ENCODE peak calls at places on chromosome 11, in eight cellular contexts. One of them, this sample, is unnamed.

GRCh38 chr11:69630009-69630870 is 10.7 kb upstream of the CCND1 start:
- DNase-seq in Caco-2: peak
- DNase-seq in cardiac fibroblast: peak
- DNase-seq in PC-9: peak
- DNase-seq in upper lobe of right lung: no peak
- DNase-seq in lower leg skin: peak
- DNase-seq in A549: peak
- DNase-seq in GM06990: no peak
- DNase-seq in this sample: no peak

GRCh38 chr11:123451183-123451907 is 21.3 kb downstream of the GRAMD1B start:
- DNase-seq in lower leg skin: no peak
- DNase-seq in PC-9: no peak
- DNase-seq in GM06990: peak
- DNase-seq in A549: no peak
- DNase-seq in upper lobe of right lung: no peak
- DNase-seq in Caco-2: no peak
- DNase-seq in cardiac fibroblast: no peak
- DNase-seq in this sample: no peak

GRCh38 chr11:129315781-129316579 is 59.7 kb upstream of the BARX2 start:
- DNase-seq in GM06990: no peak
- DNase-seq in A549: no peak
- DNase-seq in upper lobe of right lung: peak
- DNase-seq in cardiac fibroblast: no peak
- DNase-seq in PC-9: peak
- DNase-seq in Caco-2: peak
- DNase-seq in lower leg skin: peak
- DNase-seq in this sample: no peak

GRCh38 chr11:77182542-77183420 is 54.7 kb downstream of the MYO7A start:
- DNase-seq in upper lobe of right lung: no peak
- DNase-seq in GM06990: no peak
- DNase-seq in Caco-2: no peak
- DNase-seq in PC-9: no peak
- DNase-seq in A549: no peak
- DNase-seq in cardiac fibroblast: no peak
- DNase-seq in lower leg skin: no peak
- DNase-seq in this sample: no peak

GRCh38 chr11:130148927-130149326 is 10.7 kb upstream of the ST14 start:
- DNase-seq in upper lobe of right lung: no peak
- DNase-seq in lower leg skin: no peak
- DNase-seq in cardiac fibroblast: no peak
- DNase-seq in PC-9: no peak
- DNase-seq in GM06990: no peak
- DNase-seq in A549: no peak
- DNase-seq in Caco-2: no peak
- DNase-seq in this sample: no peak

GRCh38 chr11:47797633-47798032 is 30.5 kb upstream of the FNBP4 start:
- DNase-seq in GM06990: no peak
- DNase-seq in PC-9: no peak
- DNase-seq in Caco-2: no peak
- DNase-seq in cardiac fibroblast: peak
- DNase-seq in lower leg skin: no peak
- DNase-seq in A549: no peak
- DNase-seq in upper lobe of right lung: no peak
- DNase-seq in this sample: no peak

GRCh38 chr11:129894281-129895125 is 875 bp downstream of the NFRKB start:
- DNase-seq in PC-9: no peak
- DNase-seq in upper lobe of right lung: no peak
- DNase-seq in cardiac fibroblast: peak
- DNase-seq in Caco-2: no peak
- DNase-seq in GM06990: no peak
- DNase-seq in A549: no peak
- DNase-seq in lower leg skin: no peak
- DNase-seq in this sample: no peak

GRCh38 chr11:123357990-123358827 is 71.9 kb upstream of the GRAMD1B start:
- DNase-seq in cardiac fibroblast: peak
- DNase-seq in lower leg skin: no peak
- DNase-seq in upper lobe of right lung: no peak
- DNase-seq in A549: peak
- DNase-seq in Caco-2: no peak
- DNase-seq in GM06990: peak
- DNase-seq in PC-9: no peak
- DNase-seq in this sample: no peak

GRCh38 chr11:125387991-125388390 is 108.1 kb downstream of the FEZ1 start:
- DNase-seq in GM06990: no peak
- DNase-seq in PC-9: no peak
- DNase-seq in A549: no peak
- DNase-seq in Caco-2: no peak
- DNase-seq in cardiac fibroblast: no peak
- DNase-seq in upper lobe of right lung: no peak
- DNase-seq in lower leg skin: no peak
- DNase-seq in this sample: no peak

GRCh38 chr11:68048681-68049508 is 10.1 kb downstream of the TCIRG1 start:
- DNase-seq in GM06990: no peak
- DNase-seq in Caco-2: no peak
- DNase-seq in lower leg skin: no peak
- DNase-seq in A549: no peak
- DNase-seq in upper lobe of right lung: peak
- DNase-seq in cardiac fibroblast: no peak
- DNase-seq in PC-9: no peak
- DNase-seq in this sample: no peak

GRCh38 chr11:61480936-61481335 is 27.6 kb upstream of the LRRC10B start:
- DNase-seq in lower leg skin: no peak
- DNase-seq in GM06990: no peak
- DNase-seq in Caco-2: peak
- DNase-seq in cardiac fibroblast: peak
- DNase-seq in upper lobe of right lung: no peak
- DNase-seq in PC-9: peak
- DNase-seq in A549: peak
- DNase-seq in this sample: no peak

GRCh38 chr11:6611092-6612007 is 666 bp downstream of the TAF10 start:
- DNase-seq in A549: no peak
- DNase-seq in Caco-2: no peak
- DNase-seq in upper lobe of right lung: no peak
- DNase-seq in cardiac fibroblast: peak
- DNase-seq in PC-9: no peak
- DNase-seq in lower leg skin: peak
- DNase-seq in GM06990: peak
- DNase-seq in this sample: no peak

GRCh38 chr11:11982975-11983374 is 25.5 kb downstream of the DKK3 start:
- DNase-seq in A549: no peak
- DNase-seq in GM06990: no peak
- DNase-seq in PC-9: no peak
- DNase-seq in Caco-2: no peak
- DNase-seq in cardiac fibroblast: peak
- DNase-seq in upper lobe of right lung: no peak
- DNase-seq in lower leg skin: no peak
- DNase-seq in this sample: no peak

GRCh38 chr11:12114487-12115033 is 4.2 kb downstream of the MICAL2 start:
- DNase-seq in A549: no peak
- DNase-seq in Caco-2: peak
- DNase-seq in PC-9: no peak
- DNase-seq in GM06990: no peak
- DNase-seq in upper lobe of right lung: no peak
- DNase-seq in lower leg skin: no peak
- DNase-seq in cardiac fibroblast: peak
- DNase-seq in this sample: no peak

GRCh38 chr11:130522284-130522961 is 74.0 kb downstream of the ADAMTS15 start:
- DNase-seq in A549: peak
- DNase-seq in lower leg skin: peak
- DNase-seq in Caco-2: peak
- DNase-seq in GM06990: no peak
- DNase-seq in cardiac fibroblast: peak
- DNase-seq in upper lobe of right lung: peak
- DNase-seq in PC-9: peak
- DNase-seq in this sample: peak

GRCh38 chr11:40280161-40281054 is 1179.0 kb downstream of the LRRC4C start:
- DNase-seq in GM06990: no peak
- DNase-seq in upper lobe of right lung: no peak
- DNase-seq in A549: no peak
- DNase-seq in lower leg skin: no peak
- DNase-seq in Caco-2: no peak
- DNase-seq in PC-9: no peak
- DNase-seq in cardiac fibroblast: no peak
- DNase-seq in this sample: peak

GRCh38 chr11:6418199-6418957 is 516 bp downstream of the APBB1 start:
- DNase-seq in lower leg skin: no peak
- DNase-seq in GM06990: no peak
- DNase-seq in cardiac fibroblast: no peak
- DNase-seq in A549: no peak
- DNase-seq in PC-9: no peak
- DNase-seq in upper lobe of right lung: no peak
- DNase-seq in Caco-2: no peak
- DNase-seq in this sample: no peak

GRCh38 chr11:133306019-133306418 is 226.3 kb downstream of the OPCML start:
- DNase-seq in A549: no peak
- DNase-seq in Caco-2: peak
- DNase-seq in GM06990: no peak
- DNase-seq in upper lobe of right lung: no peak
- DNase-seq in PC-9: no peak
- DNase-seq in cardiac fibroblast: no peak
- DNase-seq in lower leg skin: no peak
- DNase-seq in this sample: no peak

GRCh38 chr11:2587976-2588748 is 111.6 kb downstream of the KCNQ1OT1 start:
- DNase-seq in Caco-2: no peak
- DNase-seq in A549: no peak
- DNase-seq in PC-9: no peak
- DNase-seq in lower leg skin: peak
- DNase-seq in cardiac fibroblast: no peak
- DNase-seq in GM06990: no peak
- DNase-seq in upper lobe of right lung: peak
- DNase-seq in this sample: no peak

DNA sequence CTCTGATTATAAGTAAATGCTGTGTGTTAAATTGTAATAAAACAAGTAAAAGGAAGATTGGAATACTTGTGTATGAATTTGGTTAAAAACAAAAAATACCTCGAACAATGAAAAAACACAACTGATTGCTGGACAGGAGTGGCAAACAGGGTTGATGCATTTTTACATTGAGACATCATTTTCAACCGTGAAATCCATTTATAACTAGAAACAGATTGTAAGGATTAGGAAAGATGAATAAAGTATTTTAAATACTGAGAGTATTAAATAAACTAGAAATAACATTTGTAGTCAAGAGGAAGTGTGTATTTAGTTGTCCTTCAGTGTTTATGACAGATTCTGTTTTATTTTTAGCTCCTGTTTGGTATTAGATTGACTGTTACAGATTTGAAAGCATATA is 5.4 kb downstream of the ATM start:
- DNase-seq in A549: no peak
- DNase-seq in GM06990: no peak
- DNase-seq in PC-9: no peak
- DNase-seq in Caco-2: no peak
- DNase-seq in upper lobe of right lung: no peak
- DNase-seq in lower leg skin: no peak
- DNase-seq in cardiac fibroblast: no peak
- DNase-seq in this sample: no peak
- H3K4me3 ChIP-seq in A549: no peak
- H3K4me3 ChIP-seq in GM06990: no peak
- H3K4me3 ChIP-seq in PC-9: no peak
- H3K4me3 ChIP-seq in Caco-2: no peak
- H3K4me3 ChIP-seq in upper lobe of right lung: no peak
- H3K4me3 ChIP-seq in lower leg skin: no peak
- H3K4me3 ChIP-seq in cardiac fibroblast: no peak
- H3K4me3 ChIP-seq in this sample: no peak

GRCh38 chr11:78606667-78607066 is 32.0 kb upstream of the NARS2 start:
- DNase-seq in lower leg skin: no peak
- DNase-seq in Caco-2: no peak
- DNase-seq in PC-9: peak
- DNase-seq in cardiac fibroblast: no peak
- DNase-seq in GM06990: no peak
- DNase-seq in A549: no peak
- DNase-seq in upper lobe of right lung: no peak
- DNase-seq in this sample: no peak

GRCh38 chr11:78607691-78608090 is 33.0 kb upstream of the NARS2 start:
- DNase-seq in upper lobe of right lung: no peak
- DNase-seq in Caco-2: no peak
- DNase-seq in GM06990: no peak
- DNase-seq in cardiac fibroblast: no peak
- DNase-seq in PC-9: no peak
- DNase-seq in lower leg skin: no peak
- DNase-seq in A549: no peak
- DNase-seq in this sample: no peak

GRCh38 chr11:78605296-78605695 is 30.6 kb upstream of the NARS2 start:
- DNase-seq in cardiac fibroblast: peak
- DNase-seq in PC-9: no peak
- DNase-seq in upper lobe of right lung: no peak
- DNase-seq in A549: no peak
- DNase-seq in GM06990: no peak
- DNase-seq in Caco-2: no peak
- DNase-seq in lower leg skin: no peak
- DNase-seq in this sample: no peak
- H3K4me3 ChIP-seq in cardiac fibroblast: no peak
- H3K4me3 ChIP-seq in PC-9: no peak
- H3K4me3 ChIP-seq in upper lobe of right lung: no peak
- H3K4me3 ChIP-seq in A549: no peak
- H3K4me3 ChIP-seq in GM06990: no peak
- H3K4me3 ChIP-seq in Caco-2: no peak
- H3K4me3 ChIP-seq in lower leg skin: no peak
- H3K4me3 ChIP-seq in this sample: no peak

GRCh38 chr11:71450507-71450906 is 2.3 kb upstream of the DHCR7 start:
- DNase-seq in PC-9: no peak
- DNase-seq in GM06990: no peak
- DNase-seq in lower leg skin: no peak
- DNase-seq in upper lobe of right lung: no peak
- DNase-seq in A549: no peak
- DNase-seq in cardiac fibroblast: no peak
- DNase-seq in Caco-2: no peak
- DNase-seq in this sample: no peak
- H3K4me3 ChIP-seq in PC-9: no peak
- H3K4me3 ChIP-seq in GM06990: no peak
- H3K4me3 ChIP-seq in lower leg skin: no peak
- H3K4me3 ChIP-seq in upper lobe of right lung: no peak
- H3K4me3 ChIP-seq in A549: no peak
- H3K4me3 ChIP-seq in cardiac fibroblast: no peak
- H3K4me3 ChIP-seq in Caco-2: no peak
- H3K4me3 ChIP-seq in this sample: no peak

GRCh38 chr11:118914178-118914918 is 11.4 kb downstream of the BCL9L start:
- DNase-seq in Caco-2: peak
- DNase-seq in upper lobe of right lung: no peak
- DNase-seq in lower leg skin: no peak
- DNase-seq in PC-9: peak
- DNase-seq in A549: peak
- DNase-seq in GM06990: peak
- DNase-seq in cardiac fibroblast: no peak
- DNase-seq in this sample: no peak

GRCh38 chr11:118913411-118914125 is 12.2 kb downstream of the BCL9L start:
- DNase-seq in GM06990: peak
- DNase-seq in cardiac fibroblast: no peak
- DNase-seq in A549: no peak
- DNase-seq in Caco-2: no peak
- DNase-seq in lower leg skin: no peak
- DNase-seq in PC-9: peak
- DNase-seq in upper lobe of right lung: no peak
- DNase-seq in this sample: no peak

GRCh38 chr11:118911880-118912741 is 13.6 kb downstream of the BCL9L start:
- DNase-seq in A549: peak
- DNase-seq in lower leg skin: peak
- DNase-seq in PC-9: peak
- DNase-seq in cardiac fibroblast: peak
- DNase-seq in GM06990: peak
- DNase-seq in upper lobe of right lung: peak
- DNase-seq in Caco-2: peak
- DNase-seq in this sample: peak

GRCh38 chr11:118911113-118911879 is 14.4 kb downstream of the BCL9L start:
- DNase-seq in A549: peak
- DNase-seq in Caco-2: peak
- DNase-seq in lower leg skin: no peak
- DNase-seq in PC-9: peak
- DNase-seq in GM06990: no peak
- DNase-seq in cardiac fibroblast: peak
- DNase-seq in upper lobe of right lung: no peak
- DNase-seq in this sample: no peak

GRCh38 chr11:118912742-118913410 is 12.8 kb downstream of the BCL9L start:
- DNase-seq in lower leg skin: no peak
- DNase-seq in PC-9: peak
- DNase-seq in A549: peak
- DNase-seq in cardiac fibroblast: peak
- DNase-seq in GM06990: peak
- DNase-seq in upper lobe of right lung: no peak
- DNase-seq in Caco-2: peak
- DNase-seq in this sample: no peak
- H3K4me3 ChIP-seq in lower leg skin: no peak
- H3K4me3 ChIP-seq in PC-9: peak
- H3K4me3 ChIP-seq in A549: peak
- H3K4me3 ChIP-seq in cardiac fibroblast: no peak
- H3K4me3 ChIP-seq in GM06990: no peak
- H3K4me3 ChIP-seq in upper lobe of right lung: peak
- H3K4me3 ChIP-seq in Caco-2: peak
- H3K4me3 ChIP-seq in this sample: peak